ENCODE peak calls at places on chromosomes 3 and 15, in nine cellular contexts. E, N, O, J, P, B, U, Y and L are unnamed samples.

GRCh38 chr15:88440021-88440420 is 27.2 kb downstream of the MRPL46 start:
- DNase-seq in E (no peak), N (peak; percentile 93), O (peak; percentile 78), J (no peak), P (no peak), B (no peak), U (no peak), Y (peak; percentile 84), L (peak; percentile 83)

GRCh38 chr15:67082007-67082536 is 16.7 kb downstream of the SMAD3 start:
- DNase-seq in E (no peak), N (no peak), O (no peak), J (no peak), P (peak; percentile 81), B (no peak), U (no peak), Y (no peak), L (no peak)

GRCh38 chr15:83210619-83211018 is 3.0 kb upstream of the HDGFL3 start:
- DNase-seq in E (no peak), N (peak; percentile 68), O (no peak), J (peak; percentile 33), P (no peak), B (no peak), U (no peak), Y (peak; percentile 80), L (peak; percentile 94)

GRCh38 chr3:57221883-57222282 is 5.6 kb upstream of the APPL1 start:
- DNase-seq in E (no peak), N (peak; percentile 18), O (peak; percentile 28), J (peak; percentile 16), P (no peak), B (no peak), U (no peak), Y (peak; percentile 3), L (no peak)

GRCh38 chr3:107630779-107631178 is 108.0 kb downstream of the BBX start:
- DNase-seq in E (no peak), N (no peak), O (no peak), J (no peak), P (no peak), B (no peak), U (no peak), Y (no peak), L (peak; percentile 12)

GRCh38 chr3:113954091-113954685 is 6.4 kb downstream of the ZDHHC23 start:
- DNase-seq in E (no peak), N (no peak), O (no peak), J (no peak), P (no peak), B (no peak), U (no peak), Y (no peak), L (peak; percentile 7)

GRCh38 chr15:59035157-59035556 is 47.7 kb downstream of the RNF111 start:
- DNase-seq in E (no peak), N (no peak), O (no peak), J (no peak), P (no peak), B (no peak), U (no peak), Y (no peak), L (no peak)

GRCh38 chr3:62601238-62601856 is 228.0 kb upstream of the FEZF2 start:
- DNase-seq in E (no peak), N (peak; percentile 69), O (peak; percentile 87), J (no peak), P (no peak), B (no peak), U (no peak), Y (peak; percentile 79), L (peak; percentile 81)

GRCh38 chr15:70055601-70056051 is 42.1 kb downstream of the TLE3 start:
- DNase-seq in E (no peak), N (no peak), O (no peak), J (no peak), P (no peak), B (no peak), U (no peak), Y (peak; percentile 78), L (no peak)

GRCh38 chr15:58556541-58556940 is 124.8 kb downstream of the LIPC start:
- DNase-seq in E (no peak), N (no peak), O (no peak), J (no peak), P (peak; percentile 19), B (no peak), U (no peak), Y (no peak), L (no peak)

GRCh38 chr15:98719169-98719515 is 70.8 kb downstream of the IGF1R start:
- DNase-seq in E (no peak), N (peak; percentile 37), O (no peak), J (no peak), P (no peak), B (no peak), U (no peak), Y (no peak), L (no peak)
- H4K20me1 ChIP-seq in E (no peaks in the 10 kb centered on the region), N (peaks cover 96% of the 10 kb centered on the region), O (peaks cover 95% of the 10 kb centered on the region), J (peaks cover 41% of the 10 kb centered on the region), P (peaks cover 48% of the 10 kb centered on the region), B (peaks cover 21% of the 10 kb centered on the region), U (no peaks in the 10 kb centered on the region), Y (peaks cover 23% of the 10 kb centered on the region), L (no peaks in the 10 kb centered on the region)

GRCh38 chr3:179181021-179181472 is 32.9 kb downstream of the PIK3CA start:
- DNase-seq in E (no peak), N (peak; percentile 54), O (peak; percentile 63), J (no peak), P (no peak), B (no peak), U (no peak), Y (no peak), L (peak; percentile 65)

GRCh38 chr3:179179979-179180758 is 32.0 kb downstream of the PIK3CA start:
- DNase-seq in E (no peak), N (peak; percentile 49), O (peak; percentile 44), J (no peak), P (no peak), B (no peak), U (no peak), Y (no peak), L (peak; percentile 35)

GRCh38 chr3:179179256-179179655 is 31.1 kb downstream of the PIK3CA start:
- DNase-seq in E (no peak), N (no peak), O (no peak), J (no peak), P (no peak), B (no peak), U (no peak), Y (no peak), L (no peak)

GRCh38 chr3:179182892-179183291 is 34.7 kb downstream of the PIK3CA start:
- DNase-seq in E (no peak), N (no peak), O (no peak), J (no peak), P (no peak), B (no peak), U (no peak), Y (no peak), L (no peak)

GRCh38 chr3:179181993-179182551 is 33.9 kb downstream of the PIK3CA start:
- DNase-seq in E (no peak), N (peak; percentile 34), O (peak; percentile 46), J (no peak), P (no peak), B (no peak), U (no peak), Y (no peak), L (peak; percentile 36)
- TF ChIP-seq CTCF in E (no peak), N (no peak), O (no peak), J (no peak), P (no peak), B (no peak), U (no peak), Y (no peak), L (no peak)

DNA sequence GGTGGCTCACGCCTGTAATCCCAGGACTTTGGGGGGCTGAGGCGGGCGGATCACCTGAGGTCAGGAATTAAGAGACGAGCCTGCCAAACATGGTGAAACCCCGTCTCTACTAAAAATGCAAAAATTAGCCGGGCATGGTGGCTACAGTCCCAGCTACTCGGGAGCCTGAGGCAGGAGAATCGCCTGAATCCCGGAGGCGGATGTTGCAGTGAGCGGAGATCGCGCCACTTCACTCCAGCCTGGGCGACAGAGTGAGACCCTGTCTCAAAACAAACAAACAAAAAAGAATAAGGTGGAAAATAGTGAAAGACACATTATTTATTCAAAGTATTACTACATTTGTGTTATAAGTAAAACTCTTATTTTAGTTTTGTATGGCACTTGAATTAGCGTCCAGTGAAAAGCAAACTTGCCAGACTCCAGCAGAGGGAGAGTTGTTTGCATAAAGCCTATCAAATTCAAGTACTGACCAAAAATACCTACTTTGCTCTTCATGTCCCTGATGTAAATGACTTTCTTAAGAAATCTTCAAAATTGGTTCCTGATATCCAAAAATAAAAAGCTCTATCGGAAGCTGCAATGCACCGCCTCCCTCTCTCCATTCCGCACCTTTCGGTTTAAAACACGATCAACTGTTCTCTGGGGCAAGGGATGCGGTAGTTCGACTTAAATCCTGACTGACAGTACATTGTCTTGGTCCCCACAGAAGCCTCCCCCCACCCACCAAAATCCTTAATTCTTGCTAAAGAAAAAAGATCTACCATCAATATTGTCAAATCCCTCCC is 1.2 kb downstream of the TRPM7 start:
- DNase-seq in E (no peak), N (no peak), O (peak; percentile 32), J (no peak), P (no peak), B (no peak), U (no peak), Y (no peak), L (peak; percentile 13)
- H4K20me1 ChIP-seq in E (peaks cover 5% of the 10 kb centered on the region), N (peaks cover 50% of the 10 kb centered on the region), O (peaks cover 29% of the 10 kb centered on the region), J (peaks cover 46% of the 10 kb centered on the region), P (no peaks in the 10 kb centered on the region), B (peaks cover 4% of the 10 kb centered on the region), U (no peaks in the 10 kb centered on the region), Y (peaks cover 18% of the 10 kb centered on the region), L (no peaks in the 10 kb centered on the region)

DNA sequence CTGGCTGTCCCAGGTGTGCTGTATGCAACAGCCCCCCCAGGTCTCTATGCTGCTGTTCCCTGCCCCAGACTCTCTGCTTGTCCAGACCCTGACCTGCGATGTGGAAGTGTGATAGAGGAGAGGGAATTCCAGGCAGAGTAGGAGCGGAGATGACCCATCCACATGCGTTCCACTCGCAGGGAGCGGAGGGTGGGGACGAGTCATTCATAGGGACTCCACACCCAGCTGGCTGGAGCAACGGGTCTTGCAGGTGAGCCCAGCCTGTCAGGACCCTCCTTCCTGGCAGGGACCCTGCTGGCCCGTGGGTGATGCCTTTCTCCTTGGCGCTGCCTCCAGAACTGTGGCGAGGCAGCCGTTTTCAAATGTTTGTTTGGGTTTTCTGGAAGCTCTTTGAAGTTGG is 58.8 kb downstream of the CEMIP start:
- DNase-seq in E (no peak), N (no peak), O (no peak), J (no peak), P (no peak), B (no peak), U (no peak), Y (peak; percentile 17), L (no peak)
- TF ChIP-seq CTCF in E (no peak), N (no peak), O (no peak), J (no peak), P (no peak), B (no peak), U (no peak), Y (no peak), L (no peak)

GRCh38 chr3:147371771-147372340 is 34.5 kb downstream of the ZIC4 start:
- DNase-seq in E (no peak), N (no peak), O (no peak), J (no peak), P (no peak), B (peak; percentile 55), U (no peak), Y (no peak), L (no peak)
- H4K20me1 ChIP-seq in E (no peaks in the 10 kb centered on the region), N (no peaks in the 10 kb centered on the region), O (no peaks in the 10 kb centered on the region), J (no peaks in the 10 kb centered on the region), P (no peaks in the 10 kb centered on the region), B (no peaks in the 10 kb centered on the region), U (no peaks in the 10 kb centered on the region), Y (peaks cover 3% of the 10 kb centered on the region), L (no peaks in the 10 kb centered on the region)

GRCh38 chr3:66378256-66378655 is 122.6 kb downstream of the LRIG1 start:
- DNase-seq in E (peak; percentile 6), N (no peak), O (peak; percentile 26), J (no peak), P (no peak), B (no peak), U (peak; percentile 66), Y (no peak), L (no peak)
- TF ChIP-seq CTCF in E (peak; percentile 11), N (peak; percentile 57), O (peak; percentile 46), J (peak; percentile 39), P (peak; percentile 47), B (peak; percentile 53), U (peak; percentile 71), Y (peak; percentile 44), L (peak; percentile 37)